ENCODE peak calls at places on chromosome 21, in seven cellular contexts. S is progenitor cell of endocrine pancreas; O is colonic mucosa; B is GM06990; J is activated CD8-positive, alpha-beta memory T cell treated with anti-CD3 and anti-CD28 coated beads for 4 hours; G is GF-D8; N is Caco-2. W is an unnamed sample.
A peak's percentile ranks its signal among the peaks of the same experiment; 100 is the strongest.

GRCh38 chr21:44297525-44298290 is 2.1 kb upstream of the PFKL start:
- DNase-seq in S (peak; percentile 75), N (peak; percentile 87), B (peak; percentile 72), O (peak; percentile 90), J (peak; percentile 56), G (peak; percentile 74), W (no peak)

GRCh38 chr21:45403825-45404725 is 890 bp upstream of the COL18A1 start:
- DNase-seq in O (no peak), B (no peak), G (no peak), N (peak; percentile 52), S (no peak), J (no peak), W (no peak)

GRCh38 chr21:33849839-33850238 is 65.8 kb downstream of the ATP5PO start:
- DNase-seq in J (no peak), B (no peak), G (no peak), S (no peak), N (no peak), O (no peak), W (no peak)

GRCh38 chr21:31447477-31447876 is 103.4 kb upstream of the TIAM1 start:
- DNase-seq in J (no peak), O (no peak), N (no peak), S (no peak), G (no peak), B (no peak), W (no peak)

GRCh38 chr21:42534361-42534900 is 20.8 kb downstream of the SLC37A1 start:
- DNase-seq in G (no peak), S (no peak), O (no peak), B (no peak), J (no peak), N (no peak), W (no peak)

GRCh38 chr21:40652436-40652835 is 194.5 kb downstream of the DSCAM start:
- DNase-seq in S (no peak), O (no peak), B (no peak), G (no peak), J (no peak), N (no peak), W (no peak)

GRCh38 chr21:34072145-34073031 is 990 bp upstream of the MRPS6 start:
- DNase-seq in O (no peak), B (peak; percentile 16), N (no peak), S (no peak), G (no peak), J (no peak), W (no peak)

GRCh38 chr21:45547211-45547900 is 5.1 kb upstream of the SLC19A1 start:
- DNase-seq in O (no peak), B (no peak), J (no peak), S (no peak), N (peak; percentile 64), G (no peak), W (no peak)

GRCh38 chr21:44730951-44731579 is 19.7 kb upstream of the TSPEAR start:
- DNase-seq in S (no peak), G (no peak), J (no peak), B (no peak), N (no peak), O (no peak), W (no peak)

GRCh38 chr21:44520326-44521300 is 19.4 kb downstream of the KRTAP10-1 start:
- DNase-seq in N (no peak), O (no peak), G (no peak), B (no peak), J (no peak), S (no peak), W (no peak)

GRCh38 chr21:33659550-33659949 is 17.2 kb downstream of the ITSN1 start:
- DNase-seq in S (no peak), O (no peak), B (no peak), N (no peak), J (no peak), G (no peak), W (no peak)

GRCh38 chr21:46298083-46298412 is 11.9 kb downstream of the YBEY start:
- DNase-seq in B (no peak), J (no peak), O (no peak), S (no peak), G (no peak), N (no peak), W (no peak)

GRCh38 chr21:31233711-31234110 is 110.3 kb downstream of the TIAM1 start:
- DNase-seq in O (no peak), G (no peak), N (no peak), B (no peak), J (no peak), S (no peak), W (no peak)

GRCh38 chr21:37367301-37367757 is 756 bp downstream of the DYRK1A start:
- DNase-seq in J (no peak), N (no peak), O (no peak), G (no peak), S (no peak), B (peak; percentile 43), W (no peak)

GRCh38 chr21:15309721-15310120 is 244.9 kb upstream of the NRIP1 start:
- DNase-seq in B (no peak), N (no peak), J (no peak), S (no peak), O (no peak), G (no peak), W (no peak)

GRCh38 chr21:43815107-43815742 is 25.8 kb downstream of the RRP1 start:
- DNase-seq in J (no peak), G (no peak), S (no peak), B (no peak), O (no peak), N (peak; percentile 50), W (no peak)

GRCh38 chr21:41639766-41640165 is 127.1 kb downstream of the RIPK4 start:
- DNase-seq in G (no peak), O (no peak), J (no peak), S (no peak), B (no peak), N (no peak), W (no peak)

GRCh38 chr21:45496968-45497845 is 45.0 kb downstream of the SLC19A1 start:
- DNase-seq in B (no peak), S (no peak), J (no peak), N (no peak), G (no peak), O (no peak), W (no peak)

GRCh38 chr21:37006243-37006520 is 320 bp upstream of the RIPPLY3 start:
- DNase-seq in O (no peak), G (no peak), S (peak; percentile 24), N (no peak), J (no peak), B (no peak), W (no peak)

GRCh38 chr21:41526478-41527087 is 18.6 kb upstream of the TMPRSS2 start:
- DNase-seq in O (peak; percentile 75), B (no peak), S (no peak), J (no peak), N (peak; percentile 27), G (no peak), W (no peak)